ENCODE peak calls at places on chromosome 13, in five cellular contexts. Z is PC-3, S is IMR-90, W is DND-41, G is HepG2. X is an unnamed sample.

GRCh38 chr13:30735025-30735967 is at the start of gene ALOX5AP:
- DNase-seq in G (no peak), Z (no peak), W (peak; percentile 78), S (no peak), X (no peak)

GRCh38 chr13:49669735-49670309 is 21.5 kb downstream of the EBPL start:
- DNase-seq in S (peak; percentile 81), W (peak; percentile 38), G (peak; percentile 60), Z (peak; percentile 68), X (no peak)

GRCh38 chr13:50731400-50731799 is 112.1 kb downstream of the DLEU7 start:
- DNase-seq in W (peak; percentile 71), G (no peak), S (peak; percentile 54), Z (no peak), X (no peak)

GRCh38 chr13:35925669-35926068 is 205.5 kb downstream of the DCLK1 start:
- DNase-seq in Z (no peak), G (no peak), W (no peak), S (peak; percentile 65), X (no peak)

GRCh38 chr13:28743499-28744083 is 24.8 kb upstream of the SLC46A3 start:
- DNase-seq in W (no peak), Z (no peak), G (no peak), S (no peak), X (no peak)

GRCh38 chr13:77028202-77028601 is 1.2 kb upstream of the FBXL3 start:
- DNase-seq in G (no peak), W (no peak), S (no peak), Z (no peak), X (no peak)

GRCh38 chr13:64414381-64414780 is 2815.8 kb downstream of the PCDH9 start:
- DNase-seq in G (no peak), S (no peak), W (no peak), Z (no peak), X (no peak)

GRCh38 chr13:40508112-40508511 is 158.3 kb downstream of the FOXO1 start:
- DNase-seq in S (no peak), W (no peak), G (no peak), Z (no peak), X (no peak)

GRCh38 chr13:95154441-95154886 is 146.8 kb downstream of the ABCC4 start:
- DNase-seq in S (no peak), Z (peak; percentile 90), G (no peak), W (no peak), X (no peak)

GRCh38 chr13:20134732-20135131 is 26.1 kb downstream of the GJA3 start:
- DNase-seq in S (no peak), G (no peak), Z (no peak), W (no peak), X (no peak)

GRCh38 chr13:49443327-49443688 is 556 bp downstream of the CAB39L start:
- DNase-seq in Z (peak; percentile 31), S (peak; percentile 35), G (peak; percentile 40), W (no peak), X (no peak)

GRCh38 chr13:44404261-44405139 is 30.9 kb downstream of the SERP2 start:
- DNase-seq in S (no peak), W (no peak), Z (no peak), G (peak; percentile 93), X (no peak)

GRCh38 chr13:71030789-71031188 is 836.2 kb downstream of the DACH1 start:
- DNase-seq in G (peak; percentile 77), Z (no peak), W (no peak), S (no peak), X (no peak)

GRCh38 chr13:41384749-41385503 is 72.4 kb upstream of the RGCC start:
- DNase-seq in W (no peak), G (no peak), Z (peak; percentile 36), S (peak; percentile 15), X (no peak)

GRCh38 chr13:93687261-93687660 is 460.7 kb downstream of the GPC6 start:
- DNase-seq in S (peak; percentile 75), G (no peak), Z (no peak), W (no peak), X (no peak)

GRCh38 chr13:31639443-31640163 is 99.7 kb upstream of the RXFP2 start:
- DNase-seq in G (no peak), Z (peak; percentile 7), W (no peak), S (peak; percentile 7), X (no peak)

GRCh38 chr13:47638627-47639026 is 362.4 kb downstream of the SUCLA2 start:
- DNase-seq in W (no peak), G (no peak), Z (no peak), S (no peak), X (no peak)

GRCh38 chr13:29454931-29455481 is 140.5 kb downstream of the SLC7A1 start:
- DNase-seq in W (no peak), Z (peak; percentile 74), S (peak; percentile 7), G (peak; percentile 16), X (no peak)

GRCh38 chr13:19984430-19985218 is 26.1 kb downstream of the ZMYM2 start:
- DNase-seq in G (peak; percentile 16), S (peak; percentile 72), Z (peak; percentile 55), W (no peak), X (peak; percentile 84)

GRCh38 chr13:28387740-28388501 is 107.0 kb downstream of the FLT1 start:
- DNase-seq in S (no peak), W (no peak), Z (no peak), G (no peak), X (no peak)

GRCh38 chr13:51793570-51794273 is 10.2 kb downstream of the DHRS12 start:
- DNase-seq in W (no peak), G (no peak), S (peak; percentile 91), Z (peak; percentile 80), X (peak; percentile 85)

GRCh38 chr13:51861728-51862300 is at the start of gene CCDC70:
- DNase-seq in Z (peak; percentile 72), G (no peak), W (no peak), S (peak; percentile 39), X (no peak)

GRCh38 chr13:29753593-29754485 is 96.6 kb downstream of the UBL3 start:
- DNase-seq in S (peak; percentile 16), Z (no peak), W (no peak), G (no peak), X (no peak)

GRCh38 chr13:51728972-51729371 is 75.0 kb downstream of the DHRS12 start:
- DNase-seq in S (peak; percentile 92), G (no peak), Z (peak; percentile 2), W (no peak), X (no peak)

GRCh38 chr13:75836441-75836840 is 200.3 kb downstream of the LMO7 start:
- DNase-seq in S (no peak), W (no peak), G (no peak), Z (peak; percentile 55), X (no peak)

GRCh38 chr13:112124100-112124499 is 57.2 kb downstream of the SOX1 start:
- DNase-seq in S (no peak), W (no peak), Z (no peak), G (no peak), X (no peak)

DNA sequence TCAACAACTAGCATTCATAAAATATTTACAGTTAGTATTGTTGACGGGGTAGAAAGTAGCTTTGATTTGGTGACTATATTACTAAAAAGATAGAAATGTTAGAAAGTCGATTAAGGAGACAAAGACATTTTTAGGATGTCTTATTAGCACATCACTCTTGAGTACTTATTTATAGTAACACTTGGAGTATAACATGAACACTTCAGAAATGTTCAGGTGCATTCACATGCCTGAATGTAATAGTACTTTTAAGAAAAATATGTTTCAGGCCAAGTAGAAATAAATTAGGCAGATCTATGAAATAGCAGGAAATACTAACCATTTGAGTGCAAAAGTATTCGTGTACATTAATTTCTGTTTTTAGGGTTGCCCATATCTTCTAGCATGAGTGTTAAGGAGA is 70.4 kb downstream of the CDK8 start:
- DNase-seq in S (no peak), Z (no peak), W (no peak), G (no peak), X (no peak)
- H3K9me3 ChIP-seq in S (no peaks in the 10 kb centered on the region), Z (no peaks in the 10 kb centered on the region), W (no peaks in the 10 kb centered on the region), G (no peaks in the 10 kb centered on the region), X (no peaks in the 10 kb centered on the region)

GRCh38 chr13:113430378-113431110 is 22.7 kb downstream of the ADPRHL1 start:
- DNase-seq in S (no peak), G (no peak), Z (no peak), W (no peak), X (peak; percentile 65)
- H3K4me3 ChIP-seq in S (no peak overlapping the region), G (no peak overlapping the region), Z (no peak overlapping the region), W (no peak overlapping the region), X (no peak overlapping the region)

DNA sequence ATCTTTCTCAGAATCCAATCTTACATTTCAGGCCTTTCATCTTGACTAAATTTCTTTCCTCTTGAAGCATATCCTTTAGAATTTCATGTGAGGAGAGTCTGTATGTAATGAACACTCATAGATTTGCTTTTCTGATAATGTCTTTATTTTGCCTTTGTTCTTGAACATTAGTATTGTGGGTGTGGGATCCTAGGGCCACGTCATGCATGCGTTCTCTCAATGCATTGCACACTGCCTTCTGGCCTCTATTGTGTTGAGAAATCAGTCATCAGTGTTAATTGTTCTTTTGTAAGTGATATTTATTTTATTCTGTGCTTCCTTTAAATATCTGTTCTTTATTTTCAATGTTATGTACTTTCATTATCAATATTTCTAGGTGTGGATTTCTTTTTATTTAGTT is 364.9 kb downstream of the OXGR1 start:
- DNase-seq in W (no peak), Z (no peak), S (no peak), G (no peak), X (no peak)
- H3K4me2 ChIP-seq in W (no peak overlapping the region), Z (no peak overlapping the region), S (no peak overlapping the region), G (no peak overlapping the region), X (no peak overlapping the region)

DNA sequence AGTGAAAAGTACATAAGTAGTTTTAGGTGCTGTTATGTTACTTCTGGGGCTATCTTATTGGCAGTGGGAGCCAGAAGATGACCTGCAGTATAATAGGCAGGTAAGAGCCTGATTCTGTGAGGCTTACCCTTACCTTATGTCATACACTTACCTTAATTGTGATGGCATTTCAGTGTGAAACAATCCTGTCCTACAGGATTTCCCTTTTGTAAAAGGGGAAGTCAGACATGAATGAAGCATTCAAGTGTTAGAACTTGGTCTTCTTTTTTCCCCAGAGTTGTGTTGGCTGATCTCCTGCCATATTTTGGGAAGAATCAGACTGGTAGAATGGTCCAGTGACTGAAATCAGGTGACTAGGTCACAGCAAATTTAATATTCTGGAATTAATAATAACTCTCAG is 55.2 kb downstream of the SGCG start:
- DNase-seq in S (no peak), Z (no peak), G (no peak), W (no peak), X (peak; percentile 74)
- H3K9me3 ChIP-seq in S (no peaks in the 10 kb centered on the region), Z (no peaks in the 10 kb centered on the region), G (no peaks in the 10 kb centered on the region), W (no peaks in the 10 kb centered on the region), X (no peaks in the 10 kb centered on the region)

DNA sequence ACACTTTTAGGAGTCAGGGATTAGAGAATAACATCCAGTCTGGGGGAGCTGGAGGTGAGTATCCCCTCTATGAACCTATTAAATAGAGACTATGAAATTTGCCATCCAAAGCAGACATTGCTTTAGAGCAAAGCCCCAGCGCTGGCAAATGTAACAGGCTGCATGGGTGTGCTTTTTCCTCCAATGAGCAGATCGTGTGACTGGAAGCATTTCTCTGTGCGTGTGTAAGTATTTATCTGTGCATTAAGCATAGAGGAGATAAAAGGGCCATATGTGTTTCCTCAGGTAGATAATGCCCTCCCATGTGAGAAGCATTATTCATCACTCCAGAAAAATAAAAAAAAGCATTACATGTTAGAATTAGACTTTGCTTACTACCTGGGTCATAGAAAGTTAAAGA is 924 bp downstream of the TNFSF13B start:
- DNase-seq in Z (no peak), W (no peak), G (no peak), S (no peak), X (no peak)
- H3K4me3 ChIP-seq in Z (no peak overlapping the region), W (no peak overlapping the region), G (no peak overlapping the region), S (peak overlapping the region; percentile 36), X (peak overlapping the region; percentile 74)

DNA sequence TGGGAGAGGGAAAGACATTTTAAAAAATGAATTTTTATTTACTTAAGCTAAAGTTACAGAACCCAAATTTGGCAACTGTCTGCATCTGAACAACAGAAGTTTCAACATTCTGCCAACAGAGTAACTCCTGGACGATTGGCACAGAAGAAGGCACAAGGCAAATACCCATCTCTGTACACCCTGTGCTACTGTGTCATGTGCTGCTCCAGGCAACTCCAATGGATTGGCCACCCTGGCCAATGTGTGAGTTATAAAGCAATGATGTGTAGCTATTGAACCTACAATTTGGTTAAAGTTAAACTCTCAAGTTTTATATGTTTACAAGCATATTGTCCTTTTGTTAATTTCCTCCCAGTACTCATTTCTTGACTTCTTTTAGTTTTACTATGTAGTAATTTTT is 6.1 kb downstream of the STARD13 start:
- DNase-seq in Z (peak; percentile 70), W (no peak), S (no peak), G (no peak), X (no peak)
- H3K4me2 ChIP-seq in Z (peak overlapping the region; percentile 70), W (no peak overlapping the region), S (peak overlapping the region; percentile 83), G (no peak overlapping the region), X (peak overlapping the region; percentile 90)

X was measured in osteoblast.